ENCODE peak calls at places on chromosomes 6 and 20, in nine cellular contexts. H is naive thymus-derived CD4-positive, alpha-beta T cell; J is testis; Y is cardiac fibroblast; U is A549; D is upper lobe of right lung; R is cardiac muscle cell; N is MM.1S; E is fibroblast of lung. F is an unnamed sample.

GRCh38 chr20:7291946-7292345 is 524.5 kb downstream of the BMP2 start:
- DNase-seq in H (no peak), J (no peak), Y (no peak), U (no peak), D (no peak), R (no peak), N (no peak), E (peak), F (peak)

GRCh38 chr20:45153756-45154155 is 20.9 kb upstream of the PI3 start:
- DNase-seq in H (no peak), J (no peak), Y (no peak), U (no peak), D (no peak), R (no peak), N (no peak), E (no peak), F (no peak)

GRCh38 chr6:83824388-83824801 is 28.8 kb upstream of the RIPPLY2 start:
- DNase-seq in H (no peak), J (no peak), Y (peak), U (peak), D (no peak), R (no peak), N (no peak), E (peak), F (peak)

GRCh38 chr6:79632580-79632979 is 1.5 kb downstream of the SH3BGRL2 start:
- DNase-seq in H (no peak), J (no peak), Y (no peak), U (no peak), D (no peak), R (no peak), N (no peak), E (peak), F (peak)

GRCh38 chr6:137173501-137173900 is at the start of gene IL22RA2:
- DNase-seq in H (no peak), J (no peak), Y (no peak), U (no peak), D (no peak), R (no peak), N (no peak), E (no peak), F (no peak)

GRCh38 chr6:70843328-70843918 is 113.4 kb downstream of the B3GAT2 start:
- DNase-seq in H (no peak), J (no peak), Y (no peak), U (peak), D (no peak), R (no peak), N (no peak), E (no peak), F (no peak)

GRCh38 chr6:2744206-2744771 is 6.4 kb downstream of the MYLK4 start:
- DNase-seq in H (no peak), J (peak), Y (peak), U (no peak), D (no peak), R (no peak), N (no peak), E (peak), F (no peak)

GRCh38 chr20:22866757-22867425 is 168.2 kb upstream of the SSTR4 start:
- DNase-seq in H (no peak), J (no peak), Y (peak), U (peak), D (no peak), R (no peak), N (no peak), E (no peak), F (peak)

GRCh38 chr6:32815115-32815514 is 1.7 kb downstream of the HLA-DOB start:
- DNase-seq in H (no peak), J (no peak), Y (peak), U (no peak), D (no peak), R (no peak), N (no peak), E (peak), F (peak)

GRCh38 chr6:169194737-169195136 is 58.9 kb downstream of the THBS2 start:
- DNase-seq in H (no peak), J (no peak), Y (no peak), U (no peak), D (no peak), R (no peak), N (no peak), E (no peak), F (no peak)

GRCh38 chr6:119163006-119163405 is 84.5 kb upstream of the FAM184A start:
- DNase-seq in H (no peak), J (no peak), Y (no peak), U (no peak), D (no peak), R (no peak), N (no peak), E (no peak), F (no peak)

GRCh38 chr20:51837436-51837835 is 35.1 kb upstream of the SALL4 start:
- DNase-seq in H (no peak), J (no peak), Y (no peak), U (no peak), D (no peak), R (no peak), N (no peak), E (no peak), F (no peak)
- H3K4me3 ChIP-seq in H (no peak), J (no peak), Y (no peak), U (no peak), D (no peak), R (no peak), N (no peak), E (no peak), F (no peak)

DNA sequence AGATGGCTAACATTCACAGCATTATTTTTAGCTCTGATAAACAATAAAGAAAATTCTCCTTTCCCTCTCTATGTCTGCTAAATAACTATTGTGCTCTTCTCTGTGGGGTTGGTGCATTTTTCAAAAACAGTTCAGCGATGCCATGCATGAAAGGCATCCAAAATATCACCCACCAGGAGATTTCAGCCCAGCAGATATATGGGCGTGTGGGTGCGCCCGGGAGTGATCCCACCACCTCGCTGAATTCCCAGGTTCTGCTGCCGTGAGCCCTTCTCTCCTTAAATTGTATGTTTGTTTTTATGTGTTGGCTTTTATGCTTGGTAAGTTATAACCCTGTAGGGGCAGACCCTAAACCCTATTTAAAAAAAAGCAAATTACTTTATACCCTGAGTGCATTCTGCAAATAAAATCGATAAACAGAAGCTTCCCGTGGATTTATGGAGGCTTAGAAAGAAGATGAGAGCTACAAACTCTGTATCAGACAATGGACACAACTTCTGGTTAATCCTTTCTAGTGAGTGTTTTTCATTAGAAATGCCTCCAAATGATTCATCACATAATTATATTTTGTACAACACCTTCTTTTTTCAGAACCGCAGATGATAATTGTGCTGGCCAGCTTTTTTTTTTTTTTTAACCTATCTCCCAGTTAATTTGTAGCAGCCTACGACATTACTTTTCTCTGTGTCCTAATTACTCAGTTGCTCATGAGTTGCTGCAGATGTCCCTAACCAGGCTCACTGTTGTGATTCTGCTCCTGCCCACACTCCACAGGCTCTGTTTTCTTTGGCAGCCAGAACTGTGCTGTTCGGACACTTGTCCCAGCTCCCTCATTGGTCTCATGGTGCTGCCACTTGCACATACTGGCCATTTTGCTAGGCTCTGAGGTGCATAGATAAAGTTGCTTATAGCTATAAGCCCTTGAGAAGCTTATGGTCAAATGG is 55.3 kb downstream of the NOX3 start:
- DNase-seq in H (no peak), J (no peak), Y (no peak), U (no peak), D (no peak), R (no peak), N (no peak), E (peak), F (no peak)
- H3K4me3 ChIP-seq in H (no peak), J (no peak), Y (no peak), U (no peak), D (no peak), R (no peak), N (no peak), E (no peak), F (no peak)

GRCh38 chr6:158853072-158853871 is 34.1 kb upstream of the EZR start:
- DNase-seq in H (peak), J (peak), Y (peak), U (peak), D (peak), R (peak), N (peak), E (peak), F (peak)

GRCh38 chr6:158852312-158853071 is 33.3 kb upstream of the EZR start:
- DNase-seq in H (no peak), J (no peak), Y (no peak), U (no peak), D (no peak), R (no peak), N (no peak), E (peak), F (no peak)

GRCh38 chr6:158856261-158856660 is 37.1 kb upstream of the EZR start:
- DNase-seq in H (no peak), J (no peak), Y (no peak), U (no peak), D (no peak), R (no peak), N (no peak), E (peak), F (no peak)

GRCh38 chr6:158854214-158855101 is 35.3 kb upstream of the EZR start:
- DNase-seq in H (no peak), J (no peak), Y (peak), U (no peak), D (no peak), R (no peak), N (no peak), E (peak), F (peak)

DNA sequence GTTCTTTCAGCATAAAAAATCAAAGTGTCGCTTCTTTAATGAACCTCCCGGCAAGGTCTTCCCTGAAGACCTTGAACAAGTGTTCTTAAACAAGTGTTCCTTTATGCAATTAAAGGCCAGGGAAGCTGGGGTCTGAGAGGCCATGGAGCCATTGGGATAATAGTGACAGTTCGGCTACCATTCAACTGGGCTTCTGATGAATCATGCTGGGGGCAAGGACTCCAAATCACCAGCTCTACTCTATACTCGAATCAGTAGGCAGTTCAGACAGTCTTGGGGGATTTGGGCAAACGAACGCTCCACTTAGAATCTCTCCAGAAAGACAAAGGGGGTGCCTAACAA is 34.7 kb upstream of the EZR start:
- DNase-seq in H (no peak), J (no peak), Y (no peak), U (no peak), D (no peak), R (no peak), N (no peak), E (no peak), F (no peak)
- H3K4me3 ChIP-seq in H (peak), J (no peak), Y (no peak), U (peak), D (no peak), R (no peak), N (peak), E (no peak), F (no peak)

DNA sequence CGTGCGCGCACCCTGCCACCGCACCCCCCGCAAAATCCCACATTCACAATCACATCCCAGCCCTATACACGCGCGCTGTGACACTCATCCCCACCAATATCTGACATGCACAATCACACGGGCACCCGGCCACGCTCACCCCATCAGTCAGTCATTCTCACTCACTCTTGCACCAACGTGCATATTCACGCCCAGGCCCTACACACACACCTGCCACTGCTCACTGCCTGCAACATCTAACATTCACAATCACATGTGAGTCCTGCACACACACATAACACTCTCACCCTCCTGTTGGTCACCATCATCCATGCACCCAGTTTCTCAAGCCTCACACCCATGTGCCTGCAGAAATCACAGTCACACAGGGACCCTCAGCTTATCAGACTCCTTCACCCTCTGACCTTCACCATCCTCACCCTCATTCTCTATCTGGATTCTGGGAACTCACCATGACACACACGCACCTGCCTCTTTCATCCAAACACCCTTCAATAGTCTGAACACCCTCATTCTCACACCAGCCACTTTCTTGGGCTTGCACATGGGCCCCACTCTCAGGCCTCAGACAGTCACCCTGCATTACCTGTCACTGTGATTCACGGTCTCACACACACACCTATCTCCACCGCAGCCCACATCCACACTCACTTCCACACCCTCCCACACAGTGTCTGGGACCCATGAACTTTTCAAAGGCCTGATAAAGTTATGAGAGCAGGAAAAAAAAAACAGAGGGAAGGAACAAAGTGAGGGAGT is 748 bp upstream of the ATP9A start:
- DNase-seq in H (no peak), J (peak), Y (no peak), U (no peak), D (no peak), R (no peak), N (no peak), E (peak), F (no peak)
- H3K4me3 ChIP-seq in H (no peak), J (no peak), Y (peak), U (peak), D (no peak), R (no peak), N (no peak), E (no peak), F (peak)

DNA sequence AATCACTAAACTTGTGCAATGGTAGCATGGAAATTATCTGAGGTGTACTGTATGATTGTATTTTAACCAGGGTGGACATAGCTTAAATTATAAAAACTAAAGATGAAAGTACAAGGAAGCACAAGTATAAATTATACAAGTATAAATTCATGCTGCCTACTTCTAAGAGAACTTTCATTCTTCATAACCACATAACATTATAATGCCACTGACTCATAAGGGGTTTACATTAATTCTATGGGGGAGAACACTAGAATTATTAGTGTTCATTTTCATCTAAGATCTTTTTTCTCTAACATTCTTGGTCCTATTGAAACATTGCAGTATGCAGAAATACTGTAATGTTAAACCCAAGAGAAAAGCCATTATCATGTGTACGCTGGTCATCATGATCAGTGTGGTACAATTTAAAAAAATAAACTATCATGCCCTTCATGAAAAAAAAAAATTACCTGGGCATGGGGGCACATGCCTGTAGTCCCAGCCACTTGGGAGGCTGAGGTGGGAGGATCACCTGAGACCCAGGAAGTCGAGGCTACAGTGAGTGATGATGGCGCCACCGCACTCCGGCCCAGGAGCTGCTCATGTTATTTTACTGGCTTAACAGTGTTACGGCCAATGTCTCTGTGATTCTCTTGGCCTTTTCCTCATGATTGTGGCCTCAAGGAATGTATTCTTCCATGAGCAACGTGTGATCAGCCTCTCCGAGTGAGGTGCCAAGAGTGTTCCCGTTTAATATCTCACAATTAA is 25.9 kb upstream of the AHCY start:
- DNase-seq in H (no peak), J (no peak), Y (no peak), U (no peak), D (no peak), R (no peak), N (no peak), E (peak), F (peak)
- H3K4me3 ChIP-seq in H (no peak), J (no peak), Y (no peak), U (no peak), D (no peak), R (no peak), N (no peak), E (no peak), F (no peak)

DNA sequence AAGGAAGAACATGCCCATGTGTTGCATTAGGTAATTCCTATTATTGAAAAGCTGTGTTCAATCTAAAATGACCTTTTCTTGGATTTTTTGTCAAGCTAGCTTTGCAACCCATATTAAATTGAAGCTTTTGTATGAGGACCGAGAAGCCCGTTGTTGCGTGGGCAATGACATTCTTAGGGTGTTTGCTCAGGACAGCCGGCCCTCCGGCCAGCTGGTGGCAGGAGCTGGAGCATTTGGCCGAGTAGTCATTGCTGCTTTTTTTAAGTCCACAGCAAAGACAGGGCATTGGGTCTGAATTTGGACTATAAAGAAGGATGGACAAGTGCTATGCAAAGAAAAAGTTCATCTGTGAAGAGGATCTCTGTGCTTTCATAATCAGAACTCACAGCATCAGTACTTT is 365.8 kb downstream of the SAMD5 start:
- DNase-seq in H (no peak), J (no peak), Y (no peak), U (no peak), D (no peak), R (no peak), N (no peak), E (no peak), F (no peak)
- H3K4me3 ChIP-seq in H (no peak), J (no peak), Y (no peak), U (no peak), D (no peak), R (no peak), N (no peak), E (no peak), F (no peak)